ENCODE peak calls at places on chromosomes 1 and 21, in four cellular contexts. Z, S, G and B are unnamed samples.
A peak's percentile ranks its signal among the peaks of the same experiment; 100 is the strongest.

GRCh38 chr1:216531308-216532239 is 108.3 kb upstream of the USH2A start:
- DNase-seq in Z (no peak), G (peak; percentile 43), S (no peak), B (no peak)

GRCh38 chr1:207669469-207670111 is 24.7 kb downstream of the CR1L start:
- DNase-seq in G (no peak), Z (no peak), S (no peak), B (no peak)

GRCh38 chr1:55957233-55957632 is 622.1 kb downstream of the PLPP3 start:
- DNase-seq in Z (no peak), G (no peak), S (no peak), B (no peak)

GRCh38 chr1:160954158-160955104 is at the start of gene ITLN2:
- DNase-seq in S (no peak), G (peak; percentile 58), Z (no peak), B (peak; percentile 16)

GRCh38 chr1:156677616-156678596 is 699 bp upstream of the NES start:
- DNase-seq in S (no peak), G (peak; percentile 90), Z (peak; percentile 74), B (no peak)

GRCh38 chr1:150484431-150484830 is 2.8 kb upstream of the TARS2 start:
- DNase-seq in Z (no peak), G (no peak), S (no peak), B (no peak)

GRCh38 chr1:157813269-157813668 is 6.7 kb downstream of the FCRL1 start:
- DNase-seq in G (no peak), Z (no peak), S (no peak), B (no peak)

GRCh38 chr1:5597991-5598823 is 394.0 kb downstream of the NPHP4 start:
- DNase-seq in Z (no peak), S (no peak), G (no peak), B (no peak)

GRCh38 chr21:35801388-35801787 is 258.9 kb downstream of the SETD4 start:
- DNase-seq in G (no peak), Z (no peak), S (no peak), B (no peak)

GRCh38 chr1:11885922-11886321 is 27.2 kb upstream of the NPPB start:
- DNase-seq in S (no peak), G (no peak), Z (peak; percentile 68), B (no peak)
- TF ChIP-seq CTCF in S (no peak), G (no peak), Z (no peak), B (no peak)

GRCh38 chr1:20074725-20075171 is 4.8 kb downstream of the PLA2G5 start:
- DNase-seq in G (no peak), Z (no peak), S (no peak), B (no peak)
- TF ChIP-seq CTCF in G (no peak), Z (no peak), S (no peak), B (no peak)

GRCh38 chr1:164891615-164892014 is 332.6 kb downstream of the PBX1 start:
- DNase-seq in S (no peak), G (no peak), Z (no peak), B (no peak)
- TF ChIP-seq CTCF in S (no peak), G (no peak), Z (no peak), B (no peak)

GRCh38 chr1:205531191-205532025 is 26.9 kb downstream of the CDK18 start:
- DNase-seq in Z (no peak), S (no peak), G (no peak), B (no peak)

GRCh38 chr1:205528446-205528886 is 24.0 kb downstream of the CDK18 start:
- DNase-seq in Z (no peak), G (no peak), S (no peak), B (no peak)

GRCh38 chr1:205530116-205530515 is 25.6 kb downstream of the CDK18 start:
- DNase-seq in Z (no peak), S (no peak), G (no peak), B (no peak)

GRCh38 chr1:205527931-205528330 is 23.5 kb downstream of the CDK18 start:
- DNase-seq in G (no peak), Z (no peak), S (no peak), B (no peak)

DNA sequence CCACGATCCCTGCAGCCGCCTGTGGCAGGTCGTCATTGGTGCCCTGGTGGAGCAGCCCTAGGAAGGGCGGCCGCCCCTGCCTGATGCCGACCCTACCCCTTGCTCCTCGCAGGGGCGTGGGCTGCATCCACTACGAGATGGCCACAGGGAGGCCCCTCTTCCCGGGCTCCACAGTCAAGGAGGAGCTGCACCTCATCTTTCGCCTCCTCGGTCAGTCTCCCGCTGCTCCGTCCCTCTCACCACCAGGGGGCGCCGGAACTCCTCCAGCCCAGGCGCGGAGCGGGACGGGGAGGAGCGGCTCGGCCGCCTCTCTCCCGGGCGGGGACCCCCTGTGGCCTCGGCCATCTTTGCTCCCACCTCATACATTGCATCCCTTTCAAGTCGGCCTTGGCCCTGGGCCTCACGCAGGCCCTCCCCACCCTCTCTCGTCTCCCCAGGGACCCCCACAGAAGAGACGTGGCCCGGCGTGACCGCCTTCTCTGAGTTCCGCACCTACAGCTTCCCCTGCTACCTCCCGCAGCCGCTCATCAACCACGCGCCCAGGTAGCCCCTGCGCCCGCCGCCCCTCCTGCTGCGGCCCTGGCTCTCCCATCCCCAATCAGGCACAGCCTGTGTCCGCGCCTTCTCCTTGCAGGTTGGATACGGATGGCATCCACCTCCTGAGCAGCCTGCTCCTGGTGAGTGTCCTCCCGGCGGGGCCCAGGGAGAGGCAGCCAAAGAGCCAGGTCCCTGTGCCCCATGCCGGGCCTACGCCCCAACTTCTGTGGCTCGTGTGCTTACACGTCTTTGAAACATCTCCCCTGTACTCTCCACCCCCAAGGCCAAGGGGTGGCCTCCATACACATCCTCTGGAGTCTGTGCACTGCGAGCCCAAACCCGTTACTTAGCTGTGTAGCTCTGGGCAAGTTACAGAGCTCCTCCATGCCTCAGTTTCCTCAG is 24.7 kb downstream of the CDK18 start:
- DNase-seq in S (peak; percentile 83), Z (peak; percentile 82), G (peak; percentile 70), B (no peak)
- TF ChIP-seq CTCF in S (peak; percentile 95), Z (peak; percentile 95), G (peak; percentile 83), B (peak; percentile 78)

DNA sequence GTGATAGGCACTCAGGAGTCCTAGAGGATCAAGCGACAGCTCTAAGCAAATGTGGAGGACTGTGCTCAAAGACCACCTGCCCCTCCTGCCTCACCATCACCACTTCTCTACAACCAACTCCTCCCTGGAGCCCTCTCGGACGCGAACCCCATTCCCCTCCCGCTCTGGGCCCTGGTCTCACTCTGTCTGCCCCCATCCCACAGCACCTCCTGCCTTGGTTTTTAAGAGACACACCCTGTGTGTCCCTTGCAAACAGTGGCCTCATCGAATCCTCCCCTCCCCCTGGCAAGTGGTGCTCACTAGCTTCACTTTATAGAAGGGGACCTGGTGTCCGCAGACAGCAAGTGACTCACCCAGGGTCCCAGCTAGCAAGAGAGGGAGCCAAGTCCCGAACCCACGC is 28.8 kb downstream of the EPHA8 start:
- DNase-seq in S (no peak), Z (no peak), G (no peak), B (no peak)
- TF ChIP-seq CTCF in S (no peak), Z (no peak), G (no peak), B (no peak)

DNA sequence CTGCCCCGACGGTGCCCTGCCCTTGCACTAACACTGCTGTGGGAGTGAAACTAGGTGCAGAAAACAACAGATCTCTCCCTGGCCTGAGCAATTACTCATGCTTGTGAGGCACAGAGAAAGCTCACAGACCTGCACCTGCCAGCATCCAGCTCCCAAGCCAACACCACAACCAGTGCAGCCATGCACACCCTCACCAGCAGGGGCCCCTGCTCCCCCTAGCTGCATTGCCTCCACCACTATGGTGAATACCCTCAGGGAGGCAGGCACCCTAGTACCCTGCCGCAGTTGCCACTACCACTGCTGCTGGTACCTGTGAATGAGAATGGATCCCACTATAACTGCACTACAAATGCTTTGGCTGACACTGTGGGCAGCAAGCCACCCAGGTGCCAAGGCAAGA is 7.1 kb upstream of the DIRAS3 start:
- DNase-seq in Z (no peak), S (no peak), G (no peak), B (no peak)
- TF ChIP-seq CTCF in Z (no peak), S (no peak), G (peak; percentile 20), B (no peak)